ENCODE peak calls at places on chromosomes 7 and 10, in eight cellular contexts. E, X, T, G, L, W, I and M are unnamed samples.

GRCh38 chr10:22647244-22647643 is 67.1 kb downstream of the PIP4K2A start:
- DNase-seq in E (no peak), X (no peak), T (no peak), G (no peak), L (no peak), W (no peak), I (no peak), M (no peak)

GRCh38 chr7:24290004-24290641 is 6.1 kb downstream of the NPY start:
- DNase-seq in E (peak; percentile 60), X (no peak), T (peak; percentile 75), G (peak; percentile 70), L (peak; percentile 36), W (peak; percentile 36), I (no peak), M (no peak)

GRCh38 chr7:11343818-11344413 is 370.2 kb downstream of the PHF14 start:
- DNase-seq in E (peak; percentile 24), X (no peak), T (peak; percentile 43), G (no peak), L (peak; percentile 46), W (peak; percentile 30), I (no peak), M (no peak)

GRCh38 chr10:114962441-114962840 is 24.4 kb downstream of the TRUB1 start:
- DNase-seq in E (no peak), X (no peak), T (no peak), G (no peak), L (no peak), W (no peak), I (no peak), M (no peak)

GRCh38 chr7:57176928-57177635 is 44.8 kb upstream of the ZNF479 start:
- DNase-seq in E (no peak), X (no peak), T (no peak), G (no peak), L (no peak), W (no peak), I (no peak), M (no peak)

GRCh38 chr10:11782793-11783557 is 40.2 kb upstream of the PROSER2 start:
- DNase-seq in E (peak; percentile 71), X (no peak), T (peak; percentile 63), G (peak; percentile 92), L (peak; percentile 24), W (peak; percentile 43), I (no peak), M (no peak)

GRCh38 chr7:77351539-77352004 is 64.6 kb downstream of the GSAP start:
- DNase-seq in E (no peak), X (no peak), T (no peak), G (no peak), L (no peak), W (no peak), I (no peak), M (no peak)

GRCh38 chr7:75616421-75617167 is 122.1 kb downstream of the HIP1 start:
- DNase-seq in E (no peak), X (no peak), T (no peak), G (no peak), L (no peak), W (no peak), I (no peak), M (no peak)

GRCh38 chr7:107920048-107920772 is 29.2 kb downstream of the DLD start:
- DNase-seq in E (no peak), X (no peak), T (no peak), G (peak; percentile 59), L (no peak), W (peak; percentile 36), I (no peak), M (no peak)

GRCh38 chr7:48299580-48300169 is 128.4 kb downstream of the ABCA13 start:
- DNase-seq in E (peak; percentile 47), X (no peak), T (peak; percentile 54), G (no peak), L (peak; percentile 52), W (peak; percentile 67), I (peak; percentile 76), M (peak; percentile 37)

GRCh38 chr10:112804036-112804435 is 146.0 kb upstream of the TCF7L2 start:
- DNase-seq in E (peak; percentile 48), X (no peak), T (no peak), G (no peak), L (no peak), W (no peak), I (no peak), M (no peak)

GRCh38 chr7:159068893-159069448 is 75.7 kb downstream of the VIPR2 start:
- DNase-seq in E (no peak), X (no peak), T (no peak), G (no peak), L (no peak), W (no peak), I (no peak), M (no peak)

GRCh38 chr7:30005511-30005910 is 15.9 kb upstream of the SCRN1 start:
- DNase-seq in E (no peak), X (no peak), T (no peak), G (no peak), L (no peak), W (no peak), I (no peak), M (no peak)

GRCh38 chr10:132707776-132708171 is 78.2 kb downstream of the NKX6-2 start:
- DNase-seq in E (no peak), X (no peak), T (no peak), G (no peak), L (no peak), W (no peak), I (no peak), M (no peak)

GRCh38 chr10:83346216-83346910 is 792.9 kb upstream of the GHITM start:
- DNase-seq in E (no peak), X (no peak), T (no peak), G (no peak), L (no peak), W (peak; percentile 83), I (no peak), M (peak; percentile 56)

GRCh38 chr10:20265146-20265545 is 448.9 kb downstream of the PLXDC2 start:
- DNase-seq in E (no peak), X (no peak), T (no peak), G (no peak), L (no peak), W (peak; percentile 8), I (no peak), M (no peak)

DNA sequence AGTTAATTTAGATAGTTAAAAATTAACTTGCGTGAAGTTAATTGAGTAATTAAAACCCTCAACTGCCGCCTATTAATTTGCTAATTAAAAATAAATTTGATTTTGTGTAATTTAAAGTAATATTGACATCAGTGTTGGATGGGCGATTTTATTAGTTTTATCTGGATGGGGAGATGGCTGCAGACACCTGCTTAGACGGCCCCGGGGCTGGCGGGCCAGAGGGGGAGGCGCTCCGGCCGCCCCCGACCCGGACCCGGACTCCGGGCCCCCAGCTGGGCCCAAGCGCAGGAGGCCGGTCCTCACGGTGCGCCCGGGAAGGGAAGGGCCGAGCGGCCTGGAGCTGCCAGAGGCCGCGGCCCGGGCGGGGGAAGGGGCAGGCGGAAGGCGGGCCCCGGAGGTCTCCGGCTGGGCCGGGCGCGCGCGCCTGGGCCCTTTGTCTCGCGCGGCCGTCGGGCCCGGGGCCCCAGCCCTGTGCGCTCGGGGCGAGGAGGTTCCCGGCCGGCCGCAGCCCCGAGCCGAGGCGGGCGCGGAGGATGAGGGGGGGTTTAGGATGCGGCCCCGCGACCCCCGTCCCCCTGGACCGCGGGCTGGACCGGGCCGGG is 3.2 kb upstream of the UNCX start:
- DNase-seq in E (no peak), X (no peak), T (no peak), G (peak; percentile 84), L (no peak), W (no peak), I (no peak), M (no peak)
- H3K27ac ChIP-seq in E (no peak overlapping the region), X (no peak overlapping the region), T (no peak overlapping the region), G (no peak overlapping the region), L (no peak overlapping the region), W (no peak overlapping the region), I (no peak overlapping the region), M (no peak overlapping the region)

GRCh38 chr10:131086094-131086493 is 225.4 kb downstream of the TCERG1L start:
- DNase-seq in E (peak; percentile 88), X (no peak), T (no peak), G (no peak), L (no peak), W (no peak), I (no peak), M (no peak)
- H3K27ac ChIP-seq in E (no peak overlapping the region), X (no peak overlapping the region), T (no peak overlapping the region), G (no peak overlapping the region), L (no peak overlapping the region), W (no peak overlapping the region), I (no peak overlapping the region), M (no peak overlapping the region)

GRCh38 chr10:86337121-86337601 is 29.4 kb downstream of the GRID1 start:
- DNase-seq in E (no peak), X (no peak), T (no peak), G (peak; percentile 53), L (no peak), W (no peak), I (no peak), M (no peak)
- H3K27ac ChIP-seq in E (no peak overlapping the region), X (no peak overlapping the region), T (no peak overlapping the region), G (no peak overlapping the region), L (no peak overlapping the region), W (no peak overlapping the region), I (no peak overlapping the region), M (no peak overlapping the region)

GRCh38 chr7:22589641-22590141 is 89.7 kb upstream of the STEAP1B start:
- DNase-seq in E (no peak), X (peak; percentile 75), T (no peak), G (peak; percentile 90), L (no peak), W (peak; percentile 94), I (no peak), M (no peak)
- H3K27ac ChIP-seq in E (no peak overlapping the region), X (peak overlapping the region; percentile 20), T (no peak overlapping the region), G (peak overlapping the region; percentile 99), L (no peak overlapping the region), W (no peak overlapping the region), I (peak overlapping the region; percentile 70), M (no peak overlapping the region)

GRCh38 chr7:116497708-116498107 is 1.8 kb upstream of the CAV2 start:
- DNase-seq in E (no peak), X (no peak), T (no peak), G (peak; percentile 36), L (no peak), W (no peak), I (no peak), M (no peak)
- H3K27ac ChIP-seq in E (no peak overlapping the region), X (no peak overlapping the region), T (peak overlapping the region; percentile 94), G (no peak overlapping the region), L (peak overlapping the region; percentile 99), W (no peak overlapping the region), I (no peak overlapping the region), M (no peak overlapping the region)

GRCh38 chr10:61643316-61643751 is 19.4 kb upstream of the CABCOCO1 start:
- DNase-seq in E (no peak), X (no peak), T (no peak), G (peak; percentile 15), L (no peak), W (peak; percentile 92), I (no peak), M (no peak)
- H3K27ac ChIP-seq in E (no peak overlapping the region), X (peak overlapping the region; percentile 30), T (no peak overlapping the region), G (peak overlapping the region; percentile 73), L (peak overlapping the region; percentile 69), W (no peak overlapping the region), I (no peak overlapping the region), M (no peak overlapping the region)